ENCODE peak calls at places on chromosomes 2 and 18, in six cellular contexts. B is CD4-positive, alpha-beta T cell; I is GM12865; A is fibroblast of mammary gland; P is AG09309; G is astrocyte of the cerebellum. O is an unnamed sample.

GRCh38 chr2:43083278-43083677 is 143.1 kb downstream of the ZFP36L2 start:
- DNase-seq in B (no peak), G (no peak), A (peak), P (no peak), I (no peak), O (no peak)

GRCh38 chr2:159713691-159714585 is 1.6 kb downstream of the MARCHF7 start:
- DNase-seq in I (no peak), A (peak), G (no peak), B (no peak), P (no peak), O (no peak)

GRCh38 chr18:34707670-34708069 is 2.4 kb upstream of the DTNA start:
- DNase-seq in B (no peak), P (peak), G (peak), A (peak), I (no peak), O (peak)

GRCh38 chr2:143284087-143284675 is 155.0 kb downstream of the ARHGAP15 start:
- DNase-seq in I (peak), G (no peak), P (no peak), B (no peak), A (peak), O (no peak)

GRCh38 chr18:76668546-76668945 is 153.8 kb upstream of the ZNF236 start:
- DNase-seq in P (no peak), I (no peak), A (no peak), B (no peak), G (no peak), O (no peak)

GRCh38 chr2:173708757-173709156 is 256.4 kb downstream of the SP3 start:
- DNase-seq in B (no peak), I (no peak), P (no peak), A (no peak), G (no peak), O (no peak)

GRCh38 chr18:78731423-78732032 is 248.1 kb upstream of the SALL3 start:
- DNase-seq in G (no peak), B (no peak), I (no peak), A (no peak), P (no peak), O (no peak)

GRCh38 chr2:165901996-165902395 is 51.6 kb downstream of the TTC21B start:
- DNase-seq in I (no peak), A (no peak), B (no peak), P (no peak), G (no peak), O (no peak)

GRCh38 chr2:29226808-29227207 is 111.6 kb downstream of the CLIP4 start:
- DNase-seq in B (no peak), G (no peak), P (no peak), I (no peak), A (no peak), O (no peak)

GRCh38 chr18:21391074-21391673 is 149.1 kb downstream of the GREB1L start:
- DNase-seq in B (no peak), A (peak), P (peak), G (no peak), I (peak), O (no peak)

GRCh38 chr18:56748698-56749268 is 97.6 kb downstream of the WDR7 start:
- DNase-seq in B (no peak), I (peak), A (peak), G (peak), P (peak), O (peak)

GRCh38 chr2:85541753-85542457 is 2.9 kb downstream of the MAT2A start:
- DNase-seq in G (no peak), I (no peak), B (no peak), P (no peak), A (no peak), O (no peak)

GRCh38 chr2:158688722-158689121 is 106.4 kb upstream of the DAPL1 start:
- DNase-seq in G (no peak), I (no peak), A (peak), P (peak), B (no peak), O (no peak)

GRCh38 chr18:7601249-7601620 is 34.1 kb downstream of the PTPRM start:
- DNase-seq in B (no peak), A (peak), P (no peak), I (no peak), G (peak), O (peak)

GRCh38 chr2:98772531-98772930 is 41.6 kb upstream of the MGAT4A start:
- DNase-seq in A (no peak), B (no peak), G (peak), P (no peak), I (no peak), O (no peak)

GRCh38 chr2:230772189-230772588 is 59.5 kb downstream of the CAB39 start:
- DNase-seq in B (no peak), G (no peak), A (no peak), P (no peak), I (no peak), O (no peak)

GRCh38 chr18:46755315-46756171 is 1.3 kb downstream of the ST8SIA5 start:
- DNase-seq in B (no peak), G (no peak), I (no peak), P (no peak), A (no peak), O (no peak)

GRCh38 chr2:39160982-39161381 is 40.1 kb upstream of the SOS1 start:
- DNase-seq in I (no peak), G (no peak), P (no peak), B (no peak), A (peak), O (no peak)

GRCh38 chr2:241373449-241373848 is 17.4 kb downstream of the FARP2 start:
- DNase-seq in A (no peak), I (no peak), B (no peak), P (no peak), G (no peak), O (no peak)

GRCh38 chr2:64945973-64946736 is 43.0 kb upstream of the SLC1A4 start:
- DNase-seq in B (peak), A (no peak), P (no peak), G (no peak), I (peak), O (peak)

GRCh38 chr18:56568986-56569385 is 69.4 kb downstream of the TXNL1 start:
- DNase-seq in P (peak), B (no peak), A (no peak), G (no peak), I (no peak), O (no peak)

GRCh38 chr2:225889452-225889851 is 489.9 kb downstream of the NYAP2 start:
- DNase-seq in B (no peak), I (peak), G (peak), P (peak), A (peak), O (peak)

GRCh38 chr2:63249146-63249545 is 198.5 kb downstream of the OTX1 start:
- DNase-seq in A (no peak), P (no peak), G (no peak), I (no peak), B (no peak), O (no peak)

GRCh38 chr2:50746526-50746925 is 285.4 kb downstream of the NRXN1 start:
- DNase-seq in G (no peak), B (no peak), P (no peak), A (peak), I (peak), O (no peak)

GRCh38 chr2:240467659-240468299 is 32.3 kb downstream of the GPC1 start:
- DNase-seq in I (no peak), P (no peak), G (no peak), A (no peak), B (no peak), O (no peak)

GRCh38 chr2:128786296-128786695 is 467.6 kb upstream of the HS6ST1 start:
- DNase-seq in I (no peak), B (no peak), A (no peak), P (no peak), G (no peak), O (no peak)

GRCh38 chr2:79219383-79219988 is 59.9 kb upstream of the REG3A start:
- DNase-seq in A (peak), I (peak), P (peak), G (peak), B (no peak), O (peak)

GRCh38 chr2:233061591-233062446 is 1.7 kb downstream of the INPP5D start:
- DNase-seq in B (no peak), G (no peak), I (peak), A (no peak), P (no peak), O (no peak)

GRCh38 chr2:147440694-147441093 is 404.1 kb upstream of the ACVR2A start:
- DNase-seq in I (no peak), A (no peak), B (no peak), G (no peak), P (no peak), O (no peak)

GRCh38 chr2:95043300-95043786 is 17.8 kb downstream of the MAL start:
- DNase-seq in P (peak), A (peak), G (peak), I (peak), B (no peak), O (peak)

GRCh38 chr2:203626952-203627681 is 79.3 kb upstream of the CD28 start:
- DNase-seq in P (peak), G (no peak), I (no peak), B (no peak), A (peak), O (no peak)

GRCh38 chr2:36357506-36358316 is 2.1 kb downstream of the CRIM1 start:
- DNase-seq in G (peak), A (peak), I (peak), P (no peak), B (no peak), O (no peak)

GRCh38 chr2:230899786-230900185 is 25.3 kb downstream of the GPR55 start:
- DNase-seq in G (no peak), P (no peak), B (no peak), I (no peak), A (no peak), O (no peak)

GRCh38 chr2:74860079-74860478 is 26.2 kb downstream of the HK2 start:
- DNase-seq in B (no peak), I (no peak), P (no peak), G (no peak), A (no peak), O (no peak)

DNA sequence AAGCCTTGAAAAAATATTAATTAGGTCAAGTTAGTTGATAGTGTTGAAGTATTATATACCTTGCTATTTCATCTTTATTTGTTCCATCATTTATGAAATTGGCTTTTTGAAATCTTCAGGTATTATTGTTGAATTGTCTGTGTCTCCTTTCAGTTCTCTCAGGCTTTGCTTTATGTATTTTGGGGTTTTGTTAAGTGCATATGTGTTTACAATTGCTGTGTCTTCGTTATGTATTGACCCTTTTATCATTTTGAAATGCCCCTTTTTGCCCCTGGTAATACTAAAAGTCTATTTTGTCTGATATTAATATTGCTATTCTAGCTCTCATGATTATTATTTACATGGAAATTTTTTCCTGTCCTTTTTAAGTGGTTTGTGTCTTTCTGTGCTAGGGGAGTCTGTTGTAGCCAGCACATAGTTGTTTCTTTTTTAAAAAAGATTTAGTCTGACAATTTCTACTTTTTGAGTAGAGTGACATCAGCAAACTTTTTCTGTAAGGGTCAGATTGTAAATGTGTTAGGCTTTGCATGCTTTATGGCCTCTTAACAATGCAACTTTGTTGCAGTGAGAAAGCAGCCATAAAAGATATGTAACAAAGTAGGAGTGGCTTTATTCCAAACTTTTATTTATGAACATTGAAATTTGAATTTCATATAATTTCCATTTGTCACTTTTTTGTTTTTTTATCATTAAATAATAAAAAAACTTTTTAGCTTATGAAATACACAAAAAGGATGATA is 19.9 kb downstream of the SOCS6 start:
- DNase-seq in I (no peak), P (no peak), G (no peak), A (no peak), B (no peak), O (no peak)
- TF ChIP-seq CTCF in I (no peak), P (no peak), G (no peak), A (no peak), B (no peak), O (no peak)

DNA sequence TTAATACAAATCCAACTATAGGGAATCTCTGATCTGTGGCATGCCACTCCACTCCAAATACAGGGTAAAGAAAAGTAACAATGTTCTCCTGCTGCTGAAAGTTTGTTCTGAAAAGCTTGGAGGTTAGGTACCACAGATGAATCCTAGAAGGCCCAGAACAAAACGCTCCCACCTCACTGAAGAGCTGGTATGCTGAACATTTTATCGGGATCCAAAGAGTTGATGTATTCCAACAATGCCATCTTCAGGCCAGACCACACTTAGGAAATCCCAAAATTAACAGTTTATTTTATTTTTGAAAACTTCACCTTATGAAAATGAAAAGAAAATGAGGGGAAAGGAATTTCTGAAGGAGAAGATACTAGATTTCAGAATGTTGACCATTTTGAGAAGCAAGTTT is 145.1 kb upstream of the CDH19 start:
- DNase-seq in B (no peak), P (no peak), A (no peak), I (no peak), G (no peak), O (no peak)
- TF ChIP-seq CTCF in B (no peak), P (no peak), A (no peak), I (no peak), G (peak), O (no peak)

GRCh38 chr2:70560040-70560439 is 6.4 kb upstream of the TGFA start:
- DNase-seq in P (no peak), B (no peak), I (no peak), A (no peak), G (no peak), O (no peak)

GRCh38 chr2:70556608-70557007 is 3.0 kb upstream of the TGFA start:
- DNase-seq in G (no peak), P (no peak), A (no peak), B (no peak), I (no peak), O (no peak)

GRCh38 chr2:70557171-70557838 is 3.7 kb upstream of the TGFA start:
- DNase-seq in I (no peak), P (no peak), B (no peak), G (no peak), A (no peak), O (no peak)

GRCh38 chr2:70560452-70560851 is 6.8 kb upstream of the TGFA start:
- DNase-seq in I (no peak), P (no peak), B (no peak), A (no peak), G (no peak), O (no peak)

DNA sequence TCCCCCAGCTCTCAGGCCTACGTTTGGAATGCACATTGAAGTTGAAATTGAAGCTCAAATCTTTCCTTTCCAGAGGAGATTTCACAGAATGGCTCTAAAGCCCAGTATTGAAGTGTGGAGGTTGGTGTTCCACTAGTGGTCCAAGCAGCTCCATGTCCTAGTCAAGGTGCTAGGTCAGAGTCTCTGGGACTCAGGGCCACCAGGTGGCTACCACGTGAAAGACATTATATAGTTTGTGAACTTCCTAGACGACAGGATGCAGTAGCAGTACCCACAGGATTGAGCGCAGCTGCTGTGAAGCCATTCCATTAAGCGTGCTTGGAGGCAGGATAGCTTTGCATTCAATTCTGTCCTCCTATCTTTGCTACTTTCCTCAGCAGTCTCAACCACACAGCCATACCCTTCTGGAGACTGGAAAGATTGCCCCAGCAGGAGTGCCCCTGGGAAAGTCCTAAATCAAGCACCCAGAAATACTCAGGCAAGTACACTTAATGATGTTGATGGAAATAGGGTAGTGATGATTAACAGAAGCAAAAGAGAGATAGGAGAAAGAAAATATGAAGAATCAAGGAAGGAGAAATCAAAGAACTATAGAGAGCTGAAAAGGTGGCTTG is 4.7 kb upstream of the TGFA start:
- DNase-seq in B (no peak), G (no peak), A (no peak), P (no peak), I (no peak), O (no peak)
- TF ChIP-seq CTCF in B (no peak), G (no peak), A (no peak), P (no peak), I (no peak), O (no peak)

DNA sequence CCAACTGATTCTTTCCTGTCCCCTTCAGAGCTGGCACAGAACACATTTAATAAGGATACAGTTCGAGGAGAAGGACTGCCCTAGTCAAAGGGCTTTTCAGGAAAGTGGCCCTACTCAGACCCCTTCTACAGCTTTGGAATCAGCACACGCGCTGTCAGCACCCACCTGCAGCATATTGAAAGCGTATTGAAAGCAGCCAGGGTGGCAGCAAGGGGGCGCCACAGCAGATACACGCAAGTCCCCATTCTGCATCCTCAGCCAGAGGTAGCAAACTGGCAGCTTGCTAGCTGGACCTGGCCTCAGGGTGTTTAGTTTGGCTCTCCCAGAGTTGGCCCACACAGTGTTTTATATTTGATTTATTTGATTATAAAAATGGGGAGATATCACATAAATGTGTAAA is 101.0 kb upstream of the NT5C1B start:
- DNase-seq in I (no peak), B (no peak), P (no peak), G (no peak), A (no peak), O (no peak)
- TF ChIP-seq CTCF in I (no peak), B (no peak), P (peak), G (no peak), A (peak), O (peak)

GRCh38 chr2:238277695-238278094 is 10.7 kb downstream of the PER2 start:
- DNase-seq in I (no peak), P (no peak), G (no peak), A (no peak), B (no peak), O (no peak)
- TF ChIP-seq CTCF in I (no peak), P (no peak), G (peak), A (no peak), B (no peak), O (no peak)

GRCh38 chr2:9345343-9345742 is 78.0 kb downstream of the ITGB1BP1 start:
- DNase-seq in A (no peak), B (no peak), I (no peak), G (no peak), P (no peak), O (no peak)
- TF ChIP-seq CTCF in A (no peak), B (no peak), I (no peak), G (no peak), P (no peak), O (no peak)

DNA sequence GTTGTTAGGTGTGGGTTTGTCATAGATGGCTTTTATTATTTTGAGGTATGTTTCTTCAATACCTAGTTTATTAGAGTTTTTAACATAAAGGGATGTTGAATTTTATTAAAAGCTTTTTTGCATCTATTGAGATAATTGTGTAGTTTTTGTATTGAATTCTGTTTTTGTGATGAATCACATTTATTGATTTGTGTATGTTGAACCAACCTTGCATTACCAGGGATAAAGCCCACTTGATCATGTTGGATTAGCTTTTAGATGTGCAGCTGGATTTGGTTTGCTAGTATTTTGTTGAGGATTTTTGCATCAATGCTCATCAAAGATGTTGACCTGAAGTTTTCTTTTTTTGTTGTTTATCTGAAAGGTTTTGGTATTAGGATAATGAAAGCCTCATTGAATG is 328.2 kb downstream of the ADCYAP1 start:
- DNase-seq in A (no peak), P (no peak), B (no peak), G (no peak), I (no peak), O (no peak)
- TF ChIP-seq CTCF in A (no peak), P (no peak), B (no peak), G (no peak), I (no peak), O (no peak)

GRCh38 chr2:223989206-223989859 is 32.1 kb downstream of the MRPL44 start:
- DNase-seq in G (no peak), I (peak), P (no peak), B (no peak), A (no peak), O (no peak)
- TF ChIP-seq CTCF in G (no peak), I (no peak), P (no peak), B (no peak), A (no peak), O (no peak)

DNA sequence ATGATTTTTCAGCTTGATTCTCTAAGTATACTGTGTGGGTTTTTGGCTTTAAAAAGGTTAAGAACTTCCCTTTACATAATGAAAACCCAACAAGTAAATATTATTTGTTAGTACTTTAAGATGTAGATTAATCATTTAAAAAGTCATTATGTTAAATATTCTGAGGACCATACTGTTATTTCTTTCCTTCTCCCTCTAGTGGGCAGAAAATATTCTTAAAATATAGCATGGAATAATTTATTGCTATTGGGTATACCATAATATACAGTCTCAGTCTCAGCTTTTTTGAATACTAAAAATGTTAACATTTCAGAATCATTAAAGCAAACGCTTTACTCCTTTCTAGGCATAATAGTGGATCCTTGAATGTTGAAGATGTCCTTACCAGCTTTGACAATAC is 28.1 kb downstream of the CAMKMT start:
- DNase-seq in B (no peak), P (no peak), A (no peak), I (no peak), G (no peak), O (no peak)
- TF ChIP-seq CTCF in B (peak), P (peak), A (peak), I (no peak), G (peak), O (no peak)

O was measured in HFF-Myc.